ENCODE peak calls at places on chromosomes 4 and X, in eight cellular contexts. D, Y, S, E, A, N, K and L are unnamed samples.

GRCh38 chr4:162988530-162988929 is 178.2 kb downstream of the NAF1 start:
- DNase-seq in S (no peak), K (no peak), E (no peak), D (no peak), N (no peak), A (no peak), Y (no peak), L (no peak)

GRCh38 chr4:156771171-156771837 is 200.3 kb downstream of the PDGFC start:
- DNase-seq in N (peak; percentile 13), Y (peak; percentile 55), K (no peak), E (peak; percentile 74), A (no peak), D (peak; percentile 90), S (no peak), L (no peak)

GRCh38 chrX:29470029-29470428 is 745.3 kb upstream of the MAGEB2 start:
- DNase-seq in D (no peak), S (no peak), E (no peak), N (no peak), K (no peak), Y (no peak), A (no peak), L (no peak)

GRCh38 chr4:80206541-80207171 is 9.4 kb downstream of the PRDM8 start:
- DNase-seq in A (no peak), E (no peak), Y (no peak), S (no peak), D (no peak), N (peak; percentile 48), K (no peak), L (no peak)

GRCh38 chr4:3192188-3192587 is 56.8 kb upstream of the MSANTD1 start:
- DNase-seq in Y (no peak), K (peak; percentile 42), D (no peak), E (no peak), S (no peak), N (no peak), A (no peak), L (no peak)

GRCh38 chr4:53089940-53090729 is 228.0 kb downstream of the RASL11B start:
- DNase-seq in K (no peak), D (no peak), E (peak; percentile 57), A (no peak), N (no peak), Y (no peak), S (no peak), L (no peak)

GRCh38 chr4:71133491-71133890 is 140.0 kb downstream of the DCK start:
- DNase-seq in K (no peak), N (no peak), A (no peak), D (no peak), E (no peak), Y (no peak), S (no peak), L (no peak)

GRCh38 chrX:92224406-92224805 is 445.2 kb downstream of the PCDH11X start:
- DNase-seq in D (no peak), K (no peak), S (no peak), A (no peak), Y (no peak), E (no peak), N (no peak), L (no peak)

GRCh38 chrX:23331701-23332100 is 2.9 kb upstream of the PTCHD1 start:
- DNase-seq in K (no peak), E (no peak), Y (no peak), N (no peak), D (no peak), S (no peak), A (no peak), L (no peak)

GRCh38 chrX:11395859-11396258 is 102.6 kb downstream of the AMELX start:
- DNase-seq in Y (no peak), D (no peak), E (no peak), N (no peak), S (no peak), A (no peak), K (no peak), L (no peak)

GRCh38 chr4:83606898-83607297 is 71.0 kb downstream of the GPAT3 start:
- DNase-seq in D (no peak), N (no peak), Y (no peak), K (no peak), S (no peak), A (no peak), E (no peak), L (no peak)

GRCh38 chr4:153757407-153757806 is 2.4 kb downstream of the RNF175 start:
- DNase-seq in Y (no peak), K (no peak), A (no peak), D (no peak), S (no peak), N (no peak), E (no peak), L (no peak)

GRCh38 chr4:96879527-96879926 is 1039.6 kb downstream of the PDHA2 start:
- DNase-seq in S (no peak), D (no peak), A (no peak), K (no peak), Y (no peak), N (no peak), E (no peak), L (no peak)

GRCh38 chr4:183905593-183906485 is 732 bp downstream of the STOX2 start:
- DNase-seq in Y (peak; percentile 8), K (no peak), S (peak; percentile 56), D (peak; percentile 14), A (peak; percentile 59), N (peak; percentile 19), E (peak; percentile 65), L (no peak)

GRCh38 chr4:52572936-52573485 is 86.1 kb downstream of the USP46 start:
- DNase-seq in D (no peak), Y (no peak), K (no peak), N (no peak), S (no peak), A (no peak), E (no peak), L (no peak)

GRCh38 chrX:140360924-140361323 is 143.9 kb downstream of the SOX3 start:
- DNase-seq in A (no peak), Y (no peak), D (no peak), N (no peak), K (no peak), S (no peak), E (no peak), L (no peak)

GRCh38 chrX:150536455-150537116 is 31.8 kb upstream of the MTM1 start:
- DNase-seq in N (no peak), S (no peak), D (no peak), E (no peak), K (no peak), Y (no peak), A (no peak), L (no peak)

GRCh38 chrX:22097295-22097694 is 65.2 kb downstream of the PHEX start:
- DNase-seq in D (no peak), Y (no peak), A (no peak), E (no peak), K (no peak), S (no peak), N (no peak), L (no peak)

GRCh38 chrX:80808160-80808735 is 1.4 kb downstream of the BRWD3 start:
- DNase-seq in Y (peak; percentile 69), N (peak; percentile 79), S (peak; percentile 54), K (peak; percentile 90), A (peak; percentile 74), D (peak; percentile 81), E (peak; percentile 95), L (peak; percentile 88)

GRCh38 chr4:48543796-48544195 is 53.7 kb downstream of the ZAR1 start:
- DNase-seq in S (no peak), K (no peak), E (no peak), A (no peak), D (no peak), N (no peak), Y (no peak), L (no peak)

GRCh38 chrX:102599950-102600579 is 750 bp downstream of the ARMCX5 start:
- DNase-seq in A (no peak), D (no peak), E (no peak), Y (no peak), S (no peak), K (no peak), N (no peak), L (peak; percentile 2)

GRCh38 chr4:182584016-182584415 is 333.2 kb downstream of the DCTD start:
- DNase-seq in N (no peak), S (no peak), D (no peak), Y (no peak), A (no peak), E (no peak), K (no peak), L (no peak)

GRCh38 chrX:118675336-118675965 is 52.0 kb upstream of the IL13RA1 start:
- DNase-seq in E (no peak), N (no peak), A (no peak), S (no peak), D (no peak), K (no peak), Y (no peak), L (no peak)

GRCh38 chrX:153926863-153927685 is 1.0 kb upstream of the ARHGAP4 start:
- DNase-seq in K (no peak), Y (no peak), A (peak; percentile 65), N (no peak), S (peak; percentile 57), E (peak; percentile 84), D (no peak), L (peak; percentile 30)
- TF ChIP-seq POLR2A in K (no peak), Y (peak; percentile 20), A (no peak), N (no peak), S (no peak), E (no peak), D (no peak), L (no peak)

GRCh38 chr4:40173470-40173875 is 23.4 kb upstream of the RHOH start:
- DNase-seq in E (no peak), N (no peak), A (no peak), S (no peak), K (no peak), D (no peak), Y (no peak), L (no peak)
- TF ChIP-seq POLR2A in E (no peak), N (no peak), A (no peak), S (no peak), K (no peak), D (no peak), Y (no peak), L (no peak)

DNA sequence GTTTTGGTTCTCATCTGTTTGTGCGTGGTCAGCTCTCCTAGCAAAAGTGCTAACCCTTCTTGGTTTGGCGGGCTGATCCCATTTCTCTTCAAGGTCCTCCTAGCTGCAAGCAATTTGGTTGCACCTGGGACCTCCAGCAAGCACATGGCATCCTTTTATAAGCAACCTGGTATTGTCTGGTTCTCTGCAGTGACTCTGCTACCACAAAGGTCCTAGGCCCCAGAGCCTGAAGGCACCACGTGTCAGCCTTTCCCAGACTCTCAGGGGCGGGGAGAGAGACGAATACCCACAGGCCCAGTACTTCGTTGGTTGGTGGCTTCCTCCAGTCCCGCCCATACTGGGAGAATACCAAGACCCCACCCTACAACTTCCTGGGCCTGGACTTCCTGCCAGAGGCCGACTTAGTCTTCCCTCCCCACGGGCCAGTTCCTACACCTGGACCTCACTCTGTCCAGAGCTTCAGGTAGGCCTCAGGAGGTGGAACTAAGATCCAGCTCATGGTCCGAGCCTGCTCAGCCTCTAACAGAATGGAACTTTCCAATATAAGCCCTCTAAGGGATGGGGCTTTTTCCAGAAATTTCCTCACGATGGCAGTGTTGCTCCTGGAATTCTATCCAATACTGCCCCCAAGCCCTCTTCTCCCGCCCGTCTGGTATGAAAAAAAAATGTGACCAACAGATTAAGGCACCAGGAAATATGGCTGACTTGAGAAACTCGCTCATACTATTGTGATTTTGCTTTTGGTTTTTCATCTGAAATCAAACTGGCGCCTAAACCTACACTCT is 192.5 kb upstream of the STK26 start:
- DNase-seq in N (peak; percentile 64), A (peak; percentile 79), Y (peak; percentile 5), K (no peak), E (peak; percentile 60), S (peak; percentile 36), D (no peak), L (peak; percentile 85)
- TF ChIP-seq POLR2A in N (no peak), A (no peak), Y (no peak), K (no peak), E (no peak), S (no peak), D (no peak), L (peak; percentile 59)

GRCh38 chr4:7911044-7911578 is 28.6 kb downstream of the AFAP1 start:
- DNase-seq in N (peak; percentile 54), E (peak; percentile 68), A (no peak), K (no peak), Y (no peak), S (no peak), D (no peak), L (no peak)
- TF ChIP-seq POLR2A in N (no peak), E (no peak), A (no peak), K (no peak), Y (no peak), S (no peak), D (no peak), L (no peak)